ENCODE peak calls at places on chromosome 2, in five cellular contexts. One of them, this sample, is unnamed.

GRCh38 chr2:8640498-8640897 is 41.4 kb upstream of the ID2 start:
- DNase-seq in heart left ventricle: no peak
- DNase-seq in uterus: no peak
- DNase-seq in RPMI8226: no peak
- DNase-seq in activated CD4-positive, alpha-beta T cell treated with anti-CD3 and anti-CD28 coated beads for 24 hours: no peak
- DNase-seq in this sample: no peak

GRCh38 chr2:74440378-74441110 is 1.2 kb downstream of the RTKN start:
- DNase-seq in heart left ventricle: peak
- DNase-seq in uterus: peak
- DNase-seq in RPMI8226: peak
- DNase-seq in activated CD4-positive, alpha-beta T cell treated with anti-CD3 and anti-CD28 coated beads for 24 hours: no peak
- DNase-seq in this sample: peak

GRCh38 chr2:147546109-147546508 is 298.7 kb upstream of the ACVR2A start:
- DNase-seq in heart left ventricle: no peak
- DNase-seq in uterus: no peak
- DNase-seq in RPMI8226: no peak
- DNase-seq in activated CD4-positive, alpha-beta T cell treated with anti-CD3 and anti-CD28 coated beads for 24 hours: no peak
- DNase-seq in this sample: no peak

GRCh38 chr2:15038373-15039364 is 406.2 kb downstream of the LRATD1 start:
- DNase-seq in heart left ventricle: no peak
- DNase-seq in uterus: no peak
- DNase-seq in RPMI8226: no peak
- DNase-seq in activated CD4-positive, alpha-beta T cell treated with anti-CD3 and anti-CD28 coated beads for 24 hours: no peak
- DNase-seq in this sample: no peak

GRCh38 chr2:241473399-241473798 is 35.0 kb downstream of the STK25 start:
- DNase-seq in heart left ventricle: no peak
- DNase-seq in uterus: no peak
- DNase-seq in RPMI8226: no peak
- DNase-seq in activated CD4-positive, alpha-beta T cell treated with anti-CD3 and anti-CD28 coated beads for 24 hours: no peak
- DNase-seq in this sample: no peak

GRCh38 chr2:10266133-10266620 is 36.5 kb upstream of the HPCAL1 start:
- DNase-seq in heart left ventricle: no peak
- DNase-seq in uterus: no peak
- DNase-seq in RPMI8226: no peak
- DNase-seq in activated CD4-positive, alpha-beta T cell treated with anti-CD3 and anti-CD28 coated beads for 24 hours: no peak
- DNase-seq in this sample: no peak

GRCh38 chr2:67289921-67290371 is 107.2 kb upstream of the ETAA1 start:
- DNase-seq in heart left ventricle: no peak
- DNase-seq in uterus: no peak
- DNase-seq in RPMI8226: no peak
- DNase-seq in activated CD4-positive, alpha-beta T cell treated with anti-CD3 and anti-CD28 coated beads for 24 hours: no peak
- DNase-seq in this sample: no peak

GRCh38 chr2:155060906-155061305 is 362.4 kb downstream of the KCNJ3 start:
- DNase-seq in heart left ventricle: no peak
- DNase-seq in uterus: no peak
- DNase-seq in RPMI8226: no peak
- DNase-seq in activated CD4-positive, alpha-beta T cell treated with anti-CD3 and anti-CD28 coated beads for 24 hours: no peak
- DNase-seq in this sample: no peak

GRCh38 chr2:215839816-215840215 is 173.5 kb downstream of the MREG start:
- DNase-seq in heart left ventricle: no peak
- DNase-seq in uterus: no peak
- DNase-seq in RPMI8226: peak
- DNase-seq in activated CD4-positive, alpha-beta T cell treated with anti-CD3 and anti-CD28 coated beads for 24 hours: no peak
- DNase-seq in this sample: no peak

GRCh38 chr2:118940486-118941120 is 1.4 kb upstream of the MARCO start:
- DNase-seq in heart left ventricle: peak
- DNase-seq in uterus: no peak
- DNase-seq in RPMI8226: no peak
- DNase-seq in activated CD4-positive, alpha-beta T cell treated with anti-CD3 and anti-CD28 coated beads for 24 hours: no peak
- DNase-seq in this sample: no peak

GRCh38 chr2:113180131-113180946 is 6.6 kb downstream of the PSD4 start:
- DNase-seq in heart left ventricle: no peak
- DNase-seq in uterus: no peak
- DNase-seq in RPMI8226: no peak
- DNase-seq in activated CD4-positive, alpha-beta T cell treated with anti-CD3 and anti-CD28 coated beads for 24 hours: no peak
- DNase-seq in this sample: no peak

GRCh38 chr2:134463726-134464076 is 209.8 kb downstream of the MGAT5 start:
- DNase-seq in heart left ventricle: peak
- DNase-seq in uterus: no peak
- DNase-seq in RPMI8226: no peak
- DNase-seq in activated CD4-positive, alpha-beta T cell treated with anti-CD3 and anti-CD28 coated beads for 24 hours: no peak
- DNase-seq in this sample: no peak

GRCh38 chr2:176612736-176613135 is 343.5 kb downstream of the MTX2 start:
- DNase-seq in heart left ventricle: no peak
- DNase-seq in uterus: no peak
- DNase-seq in RPMI8226: no peak
- DNase-seq in activated CD4-positive, alpha-beta T cell treated with anti-CD3 and anti-CD28 coated beads for 24 hours: no peak
- DNase-seq in this sample: no peak

GRCh38 chr2:187390891-187391290 is 57.2 kb downstream of the CALCRL start:
- DNase-seq in heart left ventricle: no peak
- DNase-seq in uterus: no peak
- DNase-seq in RPMI8226: peak
- DNase-seq in activated CD4-positive, alpha-beta T cell treated with anti-CD3 and anti-CD28 coated beads for 24 hours: no peak
- DNase-seq in this sample: no peak

GRCh38 chr2:205758051-205758450 is 75.8 kb downstream of the NRP2 start:
- DNase-seq in heart left ventricle: no peak
- DNase-seq in uterus: peak
- DNase-seq in RPMI8226: no peak
- DNase-seq in activated CD4-positive, alpha-beta T cell treated with anti-CD3 and anti-CD28 coated beads for 24 hours: no peak
- DNase-seq in this sample: no peak

GRCh38 chr2:28979576-28980366 is 1.3 kb upstream of the TOGARAM2 start:
- DNase-seq in heart left ventricle: no peak
- DNase-seq in uterus: no peak
- DNase-seq in RPMI8226: no peak
- DNase-seq in activated CD4-positive, alpha-beta T cell treated with anti-CD3 and anti-CD28 coated beads for 24 hours: no peak
- DNase-seq in this sample: no peak

GRCh38 chr2:80643598-80643997 is 339.0 kb upstream of the LRRTM1 start:
- DNase-seq in heart left ventricle: no peak
- DNase-seq in uterus: no peak
- DNase-seq in RPMI8226: no peak
- DNase-seq in activated CD4-positive, alpha-beta T cell treated with anti-CD3 and anti-CD28 coated beads for 24 hours: no peak
- DNase-seq in this sample: no peak

This sample was measured in NCI-H1417.